ENCODE peak calls at places on chromosomes 3 and 15, in seven cellular contexts. V is IMR-90, Q is cardiac muscle cell, J is endodermal cell, D is transverse colon, W is heart right ventricle, X is GM12878. A is an unnamed sample.

GRCh38 chr3:191376742-191377141 is 46.4 kb upstream of the UTS2B start:
- DNase-seq in V (peak; percentile 81), Q (peak; percentile 73), J (no peak), D (no peak), W (no peak), X (no peak), A (no peak)

GRCh38 chr3:64203969-64204632 is 21.2 kb downstream of the PRICKLE2 start:
- DNase-seq in V (no peak), Q (no peak), J (no peak), D (no peak), W (no peak), X (no peak), A (no peak)

GRCh38 chr15:101324513-101325177 is 29.6 kb upstream of the SNRPA1 start:
- DNase-seq in V (no peak), Q (no peak), J (peak; percentile 28), D (peak; percentile 32), W (no peak), X (no peak), A (no peak)

GRCh38 chr15:90819850-90820249 is 48.5 kb upstream of the FURIN start:
- DNase-seq in V (no peak), Q (no peak), J (no peak), D (no peak), W (no peak), X (no peak), A (no peak)

GRCh38 chr3:2568929-2569328 is 470.3 kb downstream of the CNTN4 start:
- DNase-seq in V (no peak), Q (no peak), J (no peak), D (no peak), W (no peak), X (no peak), A (no peak)

GRCh38 chr3:195251336-195252065 is 19.5 kb downstream of the XXYLT1 start:
- DNase-seq in V (no peak), Q (no peak), J (peak; percentile 45), D (no peak), W (no peak), X (no peak), A (no peak)

GRCh38 chr3:168091961-168092360 is 3.8 kb downstream of the GOLIM4 start:
- DNase-seq in V (no peak), Q (no peak), J (no peak), D (no peak), W (no peak), X (no peak), A (no peak)

GRCh38 chr15:58043192-58043903 is 22.2 kb downstream of the ALDH1A2 start:
- DNase-seq in V (peak; percentile 39), Q (peak; percentile 76), J (peak; percentile 58), D (peak; percentile 53), W (no peak), X (no peak), A (no peak)

GRCh38 chr3:140467104-140467577 is 210.7 kb upstream of the TRIM42 start:
- DNase-seq in V (no peak), Q (no peak), J (no peak), D (no peak), W (no peak), X (no peak), A (no peak)

GRCh38 chr3:26198609-26199008 is 408.7 kb downstream of the OXSM start:
- DNase-seq in V (no peak), Q (no peak), J (no peak), D (no peak), W (no peak), X (no peak), A (no peak)

GRCh38 chr3:151660890-151661289 is 72.8 kb upstream of the AADACL2 start:
- DNase-seq in V (no peak), Q (peak; percentile 62), J (no peak), D (no peak), W (no peak), X (no peak), A (no peak)

GRCh38 chr3:179452872-179453271 is 1.6 kb upstream of the GNB4 start:
- DNase-seq in V (no peak), Q (peak; percentile 21), J (no peak), D (no peak), W (no peak), X (no peak), A (no peak)

GRCh38 chr15:101504866-101505609 is 15.5 kb upstream of the PCSK6 start:
- DNase-seq in V (no peak), Q (no peak), J (no peak), D (no peak), W (no peak), X (no peak), A (no peak)

GRCh38 chr3:33644598-33644997 is 73.5 kb downstream of the CLASP2 start:
- DNase-seq in V (no peak), Q (no peak), J (no peak), D (no peak), W (no peak), X (no peak), A (no peak)

GRCh38 chr3:133452603-133453313 is 52.9 kb downstream of the BFSP2 start:
- DNase-seq in V (no peak), Q (no peak), J (no peak), D (no peak), W (no peak), X (no peak), A (no peak)

GRCh38 chr3:136067211-136067610 is 101.7 kb downstream of the PPP2R3A start:
- DNase-seq in V (no peak), Q (no peak), J (no peak), D (no peak), W (no peak), X (no peak), A (no peak)

GRCh38 chr15:95464091-95464888 is 866.2 kb upstream of the NR2F2 start:
- DNase-seq in V (peak; percentile 56), Q (no peak), J (no peak), D (no peak), W (no peak), X (no peak), A (no peak)

GRCh38 chr3:176395269-176395668 is 802.0 kb downstream of the TBL1XR1 start:
- DNase-seq in V (peak; percentile 21), Q (no peak), J (no peak), D (no peak), W (no peak), X (no peak), A (no peak)

GRCh38 chr3:124078978-124079911 is 87.3 kb upstream of the ROPN1 start:
- DNase-seq in V (peak; percentile 50), Q (peak; percentile 56), J (peak; percentile 55), D (no peak), W (no peak), X (no peak), A (no peak)

GRCh38 chr3:161049683-161050248 is 55.4 kb downstream of the B3GALNT1 start:
- DNase-seq in V (no peak), Q (no peak), J (no peak), D (no peak), W (no peak), X (no peak), A (no peak)

GRCh38 chr3:64049136-64049535 is 25.8 kb upstream of the PSMD6 start:
- DNase-seq in V (peak; percentile 74), Q (no peak), J (peak; percentile 50), D (no peak), W (no peak), X (no peak), A (no peak)

GRCh38 chr3:22288756-22289155 is 537.7 kb upstream of the ZNF385D start:
- DNase-seq in V (no peak), Q (no peak), J (no peak), D (no peak), W (no peak), X (no peak), A (no peak)

GRCh38 chr3:127679534-127680145 is 6.9 kb downstream of the ABTB1 start:
- DNase-seq in V (no peak), Q (no peak), J (peak; percentile 82), D (no peak), W (no peak), X (no peak), A (no peak)

GRCh38 chr3:144270100-144270499 is 298.5 kb downstream of the DIPK2A start:
- DNase-seq in V (no peak), Q (no peak), J (no peak), D (peak; percentile 8), W (no peak), X (no peak), A (no peak)

GRCh38 chr3:52436500-52437106 is 8.3 kb downstream of the SEMA3G start:
- DNase-seq in V (peak; percentile 53), Q (peak; percentile 90), J (no peak), D (no peak), W (no peak), X (no peak), A (no peak)

GRCh38 chr15:96750361-96750760 is 419.9 kb downstream of the NR2F2 start:
- DNase-seq in V (no peak), Q (no peak), J (no peak), D (no peak), W (no peak), X (no peak), A (no peak)

GRCh38 chr3:42654331-42655201 is 1.1 kb downstream of the ZBTB47 start:
- DNase-seq in V (peak; percentile 44), Q (peak; percentile 63), J (peak; percentile 95), D (peak; percentile 46), W (peak; percentile 66), X (no peak), A (no peak)

GRCh38 chr15:56936929-56937328 is 18.5 kb downstream of the TCF12 start:
- DNase-seq in V (no peak), Q (no peak), J (no peak), D (no peak), W (no peak), X (no peak), A (no peak)

DNA sequence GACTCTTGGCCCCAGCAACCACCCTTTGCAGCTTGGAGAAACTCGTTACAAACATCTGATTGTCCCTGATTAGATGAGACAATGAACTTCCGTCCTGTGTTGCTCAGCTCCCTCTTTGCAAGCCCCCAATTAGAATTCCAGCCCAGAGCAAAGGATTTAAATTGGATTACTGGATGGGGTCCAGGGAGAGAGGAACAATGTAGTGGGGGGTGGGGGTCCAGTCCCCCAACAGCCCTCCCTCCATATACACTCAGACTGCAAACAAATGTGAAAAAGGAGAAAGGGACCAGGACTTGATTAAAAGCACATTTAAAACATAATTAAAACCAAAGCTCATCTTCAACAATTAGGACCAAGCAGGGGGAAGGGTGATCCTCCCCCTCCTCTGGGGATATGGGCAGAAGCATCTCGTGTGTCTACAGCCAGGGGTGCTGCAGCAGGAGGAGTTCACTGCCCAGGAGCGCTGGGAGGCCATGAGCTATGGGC is 71.7 kb upstream of the TMEM115 start:
- DNase-seq in V (no peak), Q (no peak), J (no peak), D (no peak), W (no peak), X (no peak), A (no peak)
- H3K9me3 ChIP-seq in V (no peaks in the 10 kb centered on the region), Q (no peaks in the 10 kb centered on the region), J (no peaks in the 10 kb centered on the region), D (no peaks in the 10 kb centered on the region), W (no peaks in the 10 kb centered on the region), X (no peaks in the 10 kb centered on the region), A (no peaks in the 10 kb centered on the region)

GRCh38 chr3:66441692-66442091 is 59.1 kb downstream of the LRIG1 start:
- DNase-seq in V (no peak), Q (no peak), J (no peak), D (no peak), W (no peak), X (no peak), A (no peak)
- H3K27ac ChIP-seq in V (peak overlapping the region; percentile 63), Q (peak overlapping the region; percentile 52), J (no peak overlapping the region), D (peak overlapping the region; percentile 81), W (peak overlapping the region; percentile 86), X (no peak overlapping the region), A (no peak overlapping the region)

GRCh38 chr3:44761347-44762169 is at the start of the genes KIAA1143 and KIF15:
- DNase-seq in V (peak; percentile 95), Q (peak; percentile 97), J (peak; percentile 98), D (peak; percentile 98), W (peak; percentile 97), X (peak; percentile 77), A (peak; percentile 91)
- H3K9me3 ChIP-seq in V (peaks cover 5% of the 10 kb centered on the region), Q (no peaks in the 10 kb centered on the region), J (peaks cover 51% of the 10 kb centered on the region), D (peaks cover 4% of the 10 kb centered on the region), W (no peaks in the 10 kb centered on the region), X (peaks cover 27% of the 10 kb centered on the region), A (no peaks in the 10 kb centered on the region)

GRCh38 chr3:107680698-107681097 is 157.9 kb downstream of the BBX start:
- DNase-seq in V (peak; percentile 51), Q (peak; percentile 39), J (no peak), D (no peak), W (no peak), X (no peak), A (no peak)
- H3K27ac ChIP-seq in V (no peak overlapping the region), Q (no peak overlapping the region), J (no peak overlapping the region), D (no peak overlapping the region), W (no peak overlapping the region), X (no peak overlapping the region), A (no peak overlapping the region)

A was measured in CD8-positive, alpha-beta memory T cell.